ENCODE peak calls at places on chromosomes 2 and 18, in eight cellular contexts. C, P, B, T, M, E, I and A are unnamed samples. For H3K9me3, the result is how much of the 10 kb centered on the place peaks cover.

GRCh38 chr2:174376967-174377366 is 18.6 kb upstream of the SCRN3 start:
- DNase-seq in E (no peak), M (no peak), I (no peak), T (no peak), C (no peak), B (no peak), P (no peak), A (no peak)

GRCh38 chr2:224162122-224162521 is 123.0 kb upstream of the SERPINE2 start:
- DNase-seq in B (no peak), P (no peak), T (no peak), I (no peak), E (no peak), C (no peak), M (no peak), A (no peak)

GRCh38 chr18:8081872-8082553 is 514.9 kb downstream of the PTPRM start:
- DNase-seq in B (no peak), P (no peak), C (no peak), I (no peak), M (no peak), E (no peak), T (no peak), A (no peak)

GRCh38 chr2:94870392-94871225 is 621 bp upstream of the TEKT4 start:
- DNase-seq in M (peak), P (peak), E (no peak), T (no peak), I (no peak), C (peak), B (peak), A (no peak)

GRCh38 chr2:128180031-128180430 is 89.0 kb downstream of the UGGT1 start:
- DNase-seq in T (no peak), C (no peak), I (no peak), E (no peak), M (no peak), P (no peak), B (no peak), A (no peak)

GRCh38 chr2:149648282-149649030 is 60.9 kb upstream of the MMADHC start:
- DNase-seq in B (no peak), C (peak), T (no peak), P (no peak), I (no peak), E (no peak), M (no peak), A (no peak)

GRCh38 chr2:97969466-97970067 is 26.2 kb downstream of the TMEM131 start:
- DNase-seq in I (no peak), E (no peak), P (no peak), M (no peak), T (no peak), B (no peak), C (no peak), A (peak)

GRCh38 chr2:64784168-64785061 is 130.7 kb upstream of the SERTAD2 start:
- DNase-seq in T (no peak), P (no peak), E (no peak), C (no peak), B (peak), M (no peak), I (no peak), A (no peak)

GRCh38 chr18:28267276-28267675 is 90.3 kb upstream of the CDH2 start:
- DNase-seq in I (no peak), E (no peak), P (no peak), M (no peak), T (no peak), C (no peak), B (no peak), A (no peak)

GRCh38 chr18:12391487-12392136 is 14.6 kb upstream of the AFG3L2 start:
- DNase-seq in B (peak), C (peak), I (peak), T (peak), P (peak), M (no peak), E (peak), A (peak)

GRCh38 chr2:181985632-181986205 is at the start of gene PPP1R1C:
- DNase-seq in T (no peak), B (no peak), M (no peak), C (no peak), I (no peak), E (no peak), P (no peak), A (no peak)

GRCh38 chr2:108377411-108377810 is 343 bp upstream of the SULT1C4 start:
- DNase-seq in I (no peak), P (no peak), M (no peak), E (no peak), B (no peak), T (no peak), C (no peak), A (no peak)

GRCh38 chr2:104952976-104953375 is 84.9 kb upstream of the MRPS9 start:
- DNase-seq in M (no peak), T (no peak), B (no peak), I (no peak), E (no peak), P (no peak), C (no peak), A (no peak)

GRCh38 chr2:73448856-73449255 is 63.2 kb downstream of the ALMS1 start:
- DNase-seq in I (no peak), M (no peak), E (no peak), T (no peak), C (no peak), P (no peak), B (no peak), A (no peak)

GRCh38 chr2:67633212-67633856 is 236.2 kb downstream of the ETAA1 start:
- DNase-seq in E (no peak), T (no peak), C (no peak), I (no peak), P (no peak), M (no peak), B (no peak), A (no peak)

GRCh38 chr2:25369439-25369838 is 27.7 kb upstream of the DNMT3A start:
- DNase-seq in I (no peak), T (no peak), C (no peak), E (no peak), P (peak), B (peak), M (no peak), A (no peak)

GRCh38 chr2:172081248-172082022 is 3.9 kb upstream of the DLX1 start:
- DNase-seq in I (no peak), B (no peak), C (peak), P (no peak), M (no peak), T (no peak), E (no peak), A (no peak)

GRCh38 chr2:5725794-5726463 is 33.7 kb downstream of the SOX11 start:
- DNase-seq in C (no peak), E (no peak), I (no peak), B (no peak), T (no peak), P (no peak), M (no peak), A (peak)

GRCh38 chr2:24359701-24360049 is 661 bp downstream of the ITSN2 start:
- DNase-seq in B (peak), M (peak), T (peak), C (peak), I (peak), P (peak), E (peak), A (no peak)

GRCh38 chr2:25312958-25313710 is 28.6 kb downstream of the DNMT3A start:
- DNase-seq in E (no peak), C (peak), P (peak), M (no peak), I (no peak), B (no peak), T (no peak), A (no peak)

GRCh38 chr2:16223481-16224177 is 283.3 kb downstream of the MYCN start:
- DNase-seq in M (no peak), I (no peak), P (no peak), E (no peak), B (no peak), T (no peak), C (no peak), A (no peak)

GRCh38 chr2:223647258-223647952 is 45.2 kb upstream of the SCG2 start:
- DNase-seq in I (no peak), E (no peak), P (no peak), M (no peak), T (no peak), C (no peak), B (no peak), A (no peak)

GRCh38 chr2:38633895-38634294 is 31.2 kb upstream of the HNRNPLL start:
- DNase-seq in C (no peak), T (no peak), B (no peak), E (no peak), I (no peak), P (no peak), M (no peak), A (no peak)

GRCh38 chr2:26384597-26384996 is 17.1 kb upstream of the DRC1 start:
- DNase-seq in I (no peak), B (no peak), E (no peak), T (no peak), M (no peak), P (no peak), C (no peak), A (no peak)

GRCh38 chr2:147910990-147911473 is 66.2 kb downstream of the ACVR2A start:
- DNase-seq in B (no peak), C (no peak), T (peak), M (no peak), P (no peak), E (peak), I (no peak), A (peak)

GRCh38 chr2:152486737-152487063 is 151.7 kb downstream of the FMNL2 start:
- DNase-seq in B (no peak), M (no peak), P (no peak), I (no peak), C (no peak), E (no peak), T (no peak), A (no peak)

GRCh38 chr2:105257981-105258380 is 16.4 kb downstream of the GPR45 start:
- DNase-seq in B (no peak), T (no peak), P (no peak), C (no peak), E (no peak), I (no peak), M (no peak), A (no peak)

GRCh38 chr2:42492691-42493467 is 903 bp downstream of the KCNG3 start:
- DNase-seq in P (peak), E (no peak), C (peak), B (peak), M (no peak), I (no peak), T (peak), A (peak)

GRCh38 chr18:70459731-70460130 is 170.9 kb downstream of the SOCS6 start:
- DNase-seq in B (no peak), M (no peak), I (no peak), C (no peak), P (no peak), E (no peak), T (no peak), A (no peak)

GRCh38 chr2:176653856-176654443 is 384.7 kb downstream of the MTX2 start:
- DNase-seq in T (no peak), P (no peak), I (peak), C (peak), M (peak), B (peak), E (peak), A (peak)

GRCh38 chr2:125456851-125457250 is 1199.1 kb upstream of the GYPC start:
- DNase-seq in C (no peak), T (no peak), I (no peak), P (no peak), E (no peak), B (no peak), M (no peak), A (no peak)
- H3K9me3 ChIP-seq in C (under half), T (under half), I (under half), P (under half), E (under half), B (under half), M (under half), A (under half)

DNA sequence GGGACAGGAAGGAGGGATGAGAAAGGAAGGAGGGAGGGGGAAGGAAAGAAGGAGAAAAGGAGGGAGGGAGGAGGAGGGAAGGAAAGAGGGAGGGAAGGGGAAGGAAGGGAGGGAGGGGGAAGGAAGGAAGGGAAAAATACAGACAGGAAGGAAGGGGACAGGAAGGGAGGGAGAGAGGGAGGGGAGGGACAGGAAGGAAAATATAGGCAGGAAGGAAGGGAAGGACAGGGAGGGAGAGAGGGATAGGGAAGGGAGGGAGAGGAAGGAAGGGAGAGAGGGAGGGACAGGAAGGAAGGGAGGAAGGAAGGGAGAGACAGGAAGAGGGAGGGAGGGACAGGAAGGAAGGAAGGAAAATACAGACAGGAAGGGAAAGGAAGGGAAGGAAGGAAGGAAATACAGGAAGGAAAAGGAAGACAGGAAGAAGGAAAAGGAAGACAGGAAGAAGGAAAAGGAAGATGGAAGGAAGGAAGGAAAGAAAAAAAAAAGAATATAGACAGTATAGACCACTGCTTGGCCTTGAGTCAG is 63.6 kb downstream of the FEZ2 start:
- DNase-seq in E (no peak), M (no peak), T (no peak), B (no peak), C (no peak), I (no peak), P (no peak), A (no peak)
- H3K27ac ChIP-seq in E (peak), M (no peak), T (no peak), B (no peak), C (no peak), I (no peak), P (no peak), A (no peak)

GRCh38 chr18:78813156-78813555 is 166.5 kb upstream of the SALL3 start:
- DNase-seq in B (peak), P (no peak), C (no peak), E (no peak), M (no peak), I (no peak), T (no peak), A (no peak)
- H3K9me3 ChIP-seq in B (under half), P (under half), C (under half), E (under half), M (under half), I (under half), T (under half), A (under half)

GRCh38 chr18:44915213-44915612 is 234.5 kb downstream of the SETBP1 start:
- DNase-seq in I (no peak), B (no peak), C (no peak), P (no peak), T (no peak), E (no peak), M (no peak), A (no peak)
- H3K27ac ChIP-seq in I (no peak), B (no peak), C (no peak), P (no peak), T (no peak), E (no peak), M (no peak), A (no peak)

DNA sequence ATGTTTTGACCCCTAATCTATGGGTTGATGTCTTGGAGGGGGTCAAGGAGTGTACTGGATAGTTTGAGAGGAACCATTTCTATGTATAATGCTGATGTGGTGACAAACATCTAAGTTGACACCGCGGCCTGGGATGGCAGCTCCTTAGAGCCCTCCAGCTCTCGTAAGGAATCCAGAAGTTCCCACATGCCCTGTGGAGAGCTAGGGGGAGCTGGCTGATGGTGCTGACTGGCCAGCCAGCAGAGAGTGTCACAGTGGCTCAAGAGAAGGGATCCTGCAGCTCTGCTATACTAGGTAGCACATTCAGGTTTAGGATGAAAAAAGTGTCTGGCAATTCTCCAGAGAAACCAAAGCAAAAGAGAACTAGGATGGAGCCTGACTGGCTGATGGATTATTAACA is 842.2 kb upstream of the VRK2 start:
- DNase-seq in I (no peak), B (no peak), M (no peak), C (no peak), P (no peak), E (no peak), T (no peak), A (no peak)
- H3K9me3 ChIP-seq in I (under half), B (under half), M (under half), C (under half), P (under half), E (under half), T (under half), A (under half)

DNA sequence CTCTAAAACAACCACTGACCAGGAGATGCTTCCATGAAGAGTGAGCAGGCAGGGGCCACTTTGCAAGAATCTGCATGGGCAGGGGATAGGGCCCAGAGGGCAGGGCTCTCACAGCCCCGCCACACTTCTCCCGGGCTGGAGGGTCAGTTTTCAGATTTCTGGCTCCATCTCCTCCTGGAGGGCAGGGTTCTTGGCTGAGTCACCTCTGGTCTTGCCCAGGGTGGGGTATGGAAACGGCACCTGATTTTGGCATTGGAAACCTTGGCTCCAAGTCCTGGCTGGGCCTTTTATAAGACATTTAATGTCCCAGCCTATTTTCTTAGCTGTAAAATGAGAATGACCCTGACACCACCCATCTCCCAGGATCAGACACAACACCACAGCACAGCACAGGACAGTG is 27.6 kb upstream of the ASPRV1 start:
- DNase-seq in E (no peak), T (no peak), B (peak), I (no peak), C (no peak), M (no peak), P (no peak), A (no peak)
- H3K27ac ChIP-seq in E (no peak), T (no peak), B (no peak), I (no peak), C (no peak), M (no peak), P (no peak), A (no peak)

DNA sequence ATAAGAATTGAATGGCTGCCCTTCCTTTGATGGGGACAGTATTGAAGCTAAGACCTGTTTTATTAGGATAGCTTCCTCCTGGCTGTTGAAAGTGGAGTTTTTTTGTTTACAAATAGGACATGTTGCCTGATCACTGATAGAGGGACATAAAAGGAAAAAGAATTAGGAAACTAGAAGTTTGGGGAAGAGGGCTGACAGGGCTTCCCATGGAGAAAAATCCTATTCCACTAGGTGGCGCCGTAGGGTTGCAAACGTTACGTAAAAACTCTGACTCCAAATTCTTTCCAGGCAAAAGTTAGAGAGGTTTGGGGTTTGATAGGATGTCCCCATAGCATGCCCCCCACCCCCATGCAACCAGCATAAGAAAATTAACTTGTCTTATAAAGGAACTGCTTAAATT is 11.1 kb upstream of the RBFA start:
- DNase-seq in I (no peak), B (no peak), P (no peak), E (no peak), C (no peak), M (no peak), T (no peak), A (no peak)
- H3K9me3 ChIP-seq in I (under half), B (half or more), P (half or more), E (half or more), C (under half), M (half or more), T (half or more), A (under half)

GRCh38 chr18:6879508-6880195 is 150.1 kb downstream of the ARHGAP28 start:
- DNase-seq in T (no peak), I (no peak), M (no peak), E (no peak), C (peak), B (no peak), P (no peak), A (no peak)

GRCh38 chr18:6884944-6885343 is 155.4 kb downstream of the ARHGAP28 start:
- DNase-seq in B (no peak), T (no peak), C (no peak), E (no peak), P (no peak), I (no peak), M (no peak), A (no peak)

GRCh38 chr18:6877288-6877687 is 147.8 kb downstream of the ARHGAP28 start:
- DNase-seq in E (no peak), C (no peak), T (no peak), I (no peak), P (no peak), M (no peak), B (no peak), A (no peak)

GRCh38 chr18:6878881-6879280 is 149.4 kb downstream of the ARHGAP28 start:
- DNase-seq in P (no peak), T (no peak), M (no peak), E (peak), C (peak), B (no peak), I (no peak), A (peak)

DNA sequence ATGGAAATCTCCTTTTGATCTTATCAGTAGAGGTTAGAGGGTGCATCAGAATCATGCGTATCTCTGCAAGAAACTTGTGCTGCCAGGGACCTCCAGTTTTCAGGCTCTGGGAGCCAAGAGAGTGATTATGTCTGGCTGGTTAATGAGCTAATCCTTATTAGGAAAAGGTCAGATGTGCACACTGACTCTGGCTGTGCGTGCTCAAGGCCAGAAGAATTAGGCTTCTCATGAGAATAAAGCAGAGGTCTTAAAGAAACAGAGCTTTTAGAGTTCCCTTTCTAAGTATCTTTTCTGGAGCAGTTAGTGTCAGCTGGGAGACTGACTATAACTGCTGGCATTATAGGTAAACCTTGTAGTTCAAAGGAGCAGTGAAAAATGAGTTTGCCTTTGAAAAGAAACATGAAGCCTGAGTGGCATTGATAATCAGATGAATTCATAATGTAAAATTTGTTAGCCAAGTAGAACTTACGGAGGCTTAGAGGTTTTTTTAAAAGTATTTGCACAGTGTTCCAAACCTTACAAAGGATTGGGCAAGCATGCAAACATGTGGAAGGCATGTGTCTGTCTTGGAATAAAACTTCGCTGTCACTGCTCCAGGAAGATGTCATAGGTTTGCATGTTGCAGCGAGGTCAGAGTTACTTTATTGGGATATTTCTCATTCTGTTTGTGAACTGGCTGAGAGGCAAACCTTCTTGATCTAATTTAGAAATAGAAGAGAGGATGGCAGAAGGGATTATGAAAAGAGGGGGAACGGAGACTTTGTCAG is 151.7 kb downstream of the ARHGAP28 start:
- DNase-seq in T (no peak), B (no peak), I (no peak), P (no peak), C (peak), M (no peak), E (peak), A (peak)
- H3K27ac ChIP-seq in T (no peak), B (no peak), I (no peak), P (no peak), C (no peak), M (no peak), E (peak), A (no peak)